ENCODE peak calls at places on chromosome 15, in four cellular contexts. O is A549, C is K562, W is HepG2. Z is an unnamed sample.
A peak's percentile ranks its signal among the peaks of the same experiment; 100 is the strongest.

GRCh38 chr15:95596487-95596886 is 734.0 kb upstream of the NR2F2 start:
- DNase-seq in O (no peak), C (peak; percentile 6), W (no peak), Z (no peak)

GRCh38 chr15:51869074-51869425 is 39.6 kb downstream of the TMOD3 start:
- DNase-seq in O (peak; percentile 70), C (no peak), W (peak; percentile 36), Z (no peak)

GRCh38 chr15:33059184-33059583 is 135.3 kb downstream of the FMN1 start:
- DNase-seq in O (no peak), C (no peak), W (no peak), Z (no peak)

GRCh38 chr15:46120713-46121112 is 485.9 kb downstream of the SQOR start:
- DNase-seq in O (no peak), C (no peak), W (no peak), Z (no peak)

GRCh38 chr15:68789921-68790575 is 30.6 kb downstream of the ANP32A start:
- DNase-seq in O (no peak), C (no peak), W (no peak), Z (no peak)

GRCh38 chr15:90529008-90529368 is 735 bp upstream of the CRTC3 start:
- DNase-seq in O (no peak), C (no peak), W (no peak), Z (no peak)

GRCh38 chr15:63006032-63006878 is 36.3 kb upstream of the TPM1 start:
- DNase-seq in O (no peak), C (no peak), W (no peak), Z (no peak)

GRCh38 chr15:38207591-38207990 is 45.0 kb upstream of the SPRED1 start:
- DNase-seq in O (no peak), C (no peak), W (no peak), Z (no peak)

GRCh38 chr15:101239724-101240136 is 12.1 kb downstream of the CHSY1 start:
- DNase-seq in O (no peak), C (no peak), W (no peak), Z (peak; percentile 33)

GRCh38 chr15:86213420-86213819 is 133.7 kb downstream of the AGBL1 start:
- DNase-seq in O (no peak), C (no peak), W (no peak), Z (no peak)
- TF ChIP-seq JUNB in O (no peak), C (no peak), W (no peak), Z (no peak)

DNA sequence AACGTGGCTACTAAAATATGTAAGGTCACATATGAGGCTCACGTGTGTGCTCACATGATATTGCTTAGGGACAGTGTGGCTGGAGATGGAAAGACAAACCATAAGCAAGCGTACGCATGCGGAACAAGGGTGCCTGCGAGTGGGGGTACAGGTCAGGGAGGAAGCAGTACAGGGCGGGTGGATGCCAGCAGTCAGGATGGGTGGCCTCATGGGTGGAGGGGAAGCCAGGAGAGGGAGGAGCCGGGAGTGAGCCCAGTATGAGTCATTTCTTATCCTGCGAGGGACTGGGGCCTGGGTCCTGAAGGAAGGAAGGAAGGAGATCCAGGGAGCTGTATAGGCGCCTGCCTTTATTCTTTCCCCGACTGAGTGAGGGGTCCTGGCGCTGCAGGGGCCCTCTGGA is 42.0 kb upstream of the CGNL1 start:
- DNase-seq in O (no peak), C (peak; percentile 65), W (no peak), Z (no peak)
- TF ChIP-seq JUNB in O (no peak), C (no peak), W (no peak), Z (no peak)

GRCh38 chr15:71325461-71325860 is 210.2 kb downstream of the THSD4 start:
- DNase-seq in O (no peak), C (no peak), W (no peak), Z (no peak)

GRCh38 chr15:71323604-71324003 is 208.3 kb downstream of the THSD4 start:
- DNase-seq in O (no peak), C (no peak), W (no peak), Z (no peak)

GRCh38 chr15:71316911-71317310 is 201.6 kb downstream of the THSD4 start:
- DNase-seq in O (no peak), C (no peak), W (no peak), Z (no peak)

GRCh38 chr15:71314956-71315537 is 199.8 kb downstream of the THSD4 start:
- DNase-seq in O (no peak), C (no peak), W (no peak), Z (no peak)

GRCh38 chr15:71319935-71320334 is 204.7 kb downstream of the THSD4 start:
- DNase-seq in O (no peak), C (no peak), W (no peak), Z (no peak)
- TF ChIP-seq JUNB in O (no peak), C (no peak), W (no peak), Z (no peak)

GRCh38 chr15:65759441-65759840 is 32.7 kb downstream of the DENND4A start:
- DNase-seq in O (no peak), C (no peak), W (no peak), Z (no peak)
- TF ChIP-seq JUNB in O (no peak), C (no peak), W (no peak), Z (no peak)

DNA sequence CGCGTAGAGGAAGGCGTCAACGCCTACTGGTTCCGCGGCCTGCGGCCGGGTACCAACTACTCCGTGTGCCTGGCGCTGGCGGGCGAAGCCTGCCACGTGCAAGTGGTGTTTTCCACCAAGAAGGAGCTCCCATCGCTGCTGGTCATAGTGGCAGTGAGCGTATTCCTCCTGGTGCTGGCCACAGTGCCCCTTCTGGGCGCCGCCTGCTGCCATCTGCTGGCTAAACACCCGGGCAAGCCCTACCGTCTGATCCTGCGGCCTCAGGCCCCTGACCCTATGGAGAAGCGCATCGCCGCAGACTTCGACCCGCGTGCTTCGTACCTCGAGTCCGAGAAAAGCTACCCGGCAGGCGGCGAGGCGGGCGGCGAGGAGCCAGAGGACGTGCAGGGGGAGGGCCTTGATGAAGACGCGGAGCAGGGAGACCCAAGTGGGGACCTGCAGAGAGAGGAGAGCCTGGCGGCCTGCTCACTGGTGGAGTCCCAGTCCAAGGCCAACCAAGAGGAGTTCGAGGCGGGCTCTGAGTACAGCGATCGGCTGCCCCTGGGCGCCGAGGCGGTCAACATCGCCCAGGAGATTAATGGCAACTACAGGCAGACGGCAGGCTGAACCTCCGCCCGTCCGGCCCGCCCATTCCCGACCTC is 4.1 kb downstream of the ISLR2 start:
- DNase-seq in O (no peak), C (no peak), W (no peak), Z (no peak)
- TF ChIP-seq JUNB in O (no peak), C (no peak), W (no peak), Z (no peak)

DNA sequence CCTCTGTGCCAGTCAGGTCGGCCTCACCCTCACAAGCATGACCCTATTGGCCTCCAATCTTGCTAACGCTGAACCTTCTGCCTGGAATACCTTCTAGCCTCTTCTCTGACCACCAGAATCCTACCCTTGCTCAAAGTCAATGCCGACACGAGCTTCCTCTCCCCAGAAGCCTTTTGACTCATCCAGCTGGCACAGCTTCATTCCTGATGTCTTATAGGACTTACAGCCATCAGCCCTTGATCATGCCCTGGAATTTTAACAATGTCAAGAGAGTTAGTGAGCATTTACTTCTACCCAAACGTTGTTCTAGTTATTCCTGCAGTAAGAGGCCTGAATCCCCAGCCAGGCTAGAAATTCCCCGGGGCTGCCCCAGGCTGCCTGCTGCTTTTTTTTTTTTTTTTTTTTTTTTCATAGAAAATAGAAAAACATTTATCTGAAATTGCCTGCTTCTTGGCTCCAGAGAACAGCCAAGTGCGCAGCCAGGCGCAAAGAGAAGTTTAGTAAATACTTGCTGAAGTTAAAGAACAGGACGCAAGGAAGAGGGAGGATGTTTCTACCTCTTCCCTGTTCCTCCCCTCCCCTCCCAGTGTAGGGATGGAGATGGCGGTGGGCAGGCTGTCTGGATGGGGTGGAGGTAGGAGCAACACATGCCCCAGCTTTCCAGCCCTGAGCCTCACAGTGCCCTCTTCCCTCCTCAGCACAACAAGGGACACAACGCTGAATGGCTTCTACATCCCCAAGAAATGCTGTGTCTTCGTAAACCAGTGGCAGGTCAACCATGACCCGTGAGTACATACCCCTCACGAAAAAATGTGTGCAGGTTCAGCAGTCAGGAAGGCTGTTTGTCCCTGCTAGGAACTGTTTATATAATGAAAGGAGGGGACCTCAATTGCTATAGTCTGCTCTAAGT is 4.1 kb downstream of the CYP1A2 start:
- DNase-seq in O (no peak), C (no peak), W (no peak), Z (no peak)
- TF ChIP-seq JUNB in O (no peak), C (no peak), W (no peak), Z (no peak)

DNA sequence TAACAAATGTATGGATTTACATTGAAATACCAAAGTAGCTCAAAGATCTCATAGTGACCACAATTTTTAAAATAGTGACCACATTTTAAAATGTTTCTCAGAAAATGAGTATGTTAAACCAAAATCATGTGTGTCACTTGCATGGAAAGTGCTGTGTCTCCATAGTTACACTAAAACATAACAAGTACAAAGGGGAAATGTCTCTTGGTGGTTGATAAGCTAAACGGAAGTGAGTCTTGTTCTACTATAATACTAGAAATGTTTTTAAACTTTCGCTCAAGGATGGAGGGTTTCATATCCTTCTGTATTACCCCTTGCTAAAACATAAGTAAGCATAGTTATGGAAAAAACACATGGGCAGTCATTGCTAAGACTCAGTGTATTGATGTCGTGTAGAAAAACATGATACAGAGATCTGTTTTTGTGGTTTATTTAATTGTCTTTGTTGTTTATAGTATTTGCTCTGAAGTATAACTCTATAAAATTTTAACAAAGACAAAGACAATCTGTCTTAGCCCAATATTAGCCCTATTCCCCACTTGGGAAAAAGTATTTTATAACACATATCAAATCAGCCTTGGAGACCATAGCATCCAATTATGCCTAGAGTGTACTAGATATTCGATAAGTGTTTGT is 27.0 kb upstream of the DENND4A start:
- DNase-seq in O (no peak), C (no peak), W (no peak), Z (peak; percentile 78)
- TF ChIP-seq JUNB in O (no peak), C (no peak), W (no peak), Z (peak; percentile 98)